ENCODE peak calls at places on chromosomes 6 and 20, in seven cellular contexts. P is SK-N-SH, Y is H1, X is GM12892, M is GM12878, B is HepG2, W is GM12891. Q is an unnamed sample.

GRCh38 chr6:153024401-153025017 is 22.0 kb upstream of the MTRF1L start:
- DNase-seq in P (peak), Y (peak), X (peak), M (peak), B (peak), W (peak), Q (peak)

GRCh38 chr20:21099653-21100589 is 6.2 kb downstream of the LINC00237 start:
- DNase-seq in P (peak), Y (no peak), X (no peak), M (no peak), B (no peak), W (peak), Q (peak)

GRCh38 chr6:37705239-37706051 is 7.8 kb upstream of the MDGA1 start:
- DNase-seq in P (peak), Y (peak), X (peak), M (peak), B (no peak), W (peak), Q (peak)

GRCh38 chr6:26087284-26088115 is at the start of gene HFE:
- DNase-seq in P (no peak), Y (no peak), X (no peak), M (no peak), B (peak), W (peak), Q (peak)

GRCh38 chr6:11277275-11278206 is 45.1 kb upstream of the NEDD9 start:
- DNase-seq in P (no peak), Y (peak), X (peak), M (peak), B (peak), W (no peak), Q (no peak)

GRCh38 chr6:63963756-63964315 is 328.2 kb downstream of the PHF3 start:
- DNase-seq in P (no peak), Y (no peak), X (no peak), M (no peak), B (no peak), W (no peak), Q (no peak)

GRCh38 chr6:145731432-145731831 is 3.9 kb downstream of the EPM2A start:
- DNase-seq in P (no peak), Y (no peak), X (no peak), M (no peak), B (no peak), W (no peak), Q (no peak)

GRCh38 chr20:49957487-49957938 is 21.3 kb downstream of the RNF114 start:
- DNase-seq in P (no peak), Y (no peak), X (no peak), M (no peak), B (peak), W (no peak), Q (peak)

GRCh38 chr20:19594896-19595295 is 163.2 kb upstream of the RIN2 start:
- DNase-seq in P (no peak), Y (no peak), X (no peak), M (no peak), B (no peak), W (no peak), Q (no peak)

GRCh38 chr20:12394786-12395185 is 477.1 kb downstream of the BTBD3 start:
- DNase-seq in P (no peak), Y (no peak), X (no peak), M (no peak), B (no peak), W (no peak), Q (no peak)

GRCh38 chr20:391041-391711 is 10.6 kb downstream of the TRIB3 start:
- DNase-seq in P (no peak), Y (no peak), X (no peak), M (no peak), B (no peak), W (no peak), Q (no peak)

GRCh38 chr20:37247547-37247946 is 14.1 kb downstream of the GHRH start:
- DNase-seq in P (no peak), Y (no peak), X (no peak), M (no peak), B (peak), W (no peak), Q (no peak)

GRCh38 chr6:43014434-43014909 is 423 bp downstream of the KLHDC3 start:
- DNase-seq in P (no peak), Y (no peak), X (no peak), M (no peak), B (no peak), W (no peak), Q (no peak)

GRCh38 chr20:17898548-17898994 is 70.0 kb downstream of the SNX5 start:
- DNase-seq in P (peak), Y (no peak), X (no peak), M (no peak), B (peak), W (no peak), Q (peak)

GRCh38 chr6:40398810-40399477 is 188.2 kb downstream of the LRFN2 start:
- DNase-seq in P (no peak), Y (no peak), X (no peak), M (no peak), B (no peak), W (no peak), Q (no peak)

GRCh38 chr6:149586149-149586548 is 20.0 kb downstream of the GINM1 start:
- DNase-seq in P (no peak), Y (no peak), X (no peak), M (no peak), B (no peak), W (no peak), Q (no peak)

GRCh38 chr20:9613871-9614270 is 99.5 kb downstream of the LAMP5 start:
- DNase-seq in P (no peak), Y (no peak), X (no peak), M (no peak), B (no peak), W (no peak), Q (no peak)

GRCh38 chr6:56840467-56841371 is 114.2 kb upstream of the BEND6 start:
- DNase-seq in P (peak), Y (no peak), X (no peak), M (no peak), B (peak), W (no peak), Q (no peak)

GRCh38 chr6:4844108-4844507 is 67.9 kb downstream of the CDYL start:
- DNase-seq in P (no peak), Y (no peak), X (no peak), M (no peak), B (no peak), W (no peak), Q (no peak)

GRCh38 chr6:170404036-170404435 is 97.5 kb downstream of the FAM120B start:
- DNase-seq in P (no peak), Y (no peak), X (no peak), M (no peak), B (no peak), W (no peak), Q (no peak)

GRCh38 chr6:885051-885590 is 192.2 kb upstream of the EXOC2 start:
- DNase-seq in P (no peak), Y (no peak), X (no peak), M (no peak), B (no peak), W (no peak), Q (no peak)

GRCh38 chr6:148358196-148358785 is 15.7 kb downstream of the SASH1 start:
- DNase-seq in P (no peak), Y (no peak), X (no peak), M (no peak), B (no peak), W (no peak), Q (no peak)

GRCh38 chr6:71544028-71544427 is 255.4 kb downstream of the OGFRL1 start:
- DNase-seq in P (no peak), Y (peak), X (no peak), M (no peak), B (no peak), W (no peak), Q (no peak)

GRCh38 chr6:28758046-28758817 is 165.6 kb downstream of the TRIM27 start:
- DNase-seq in P (no peak), Y (peak), X (no peak), M (no peak), B (peak), W (no peak), Q (peak)

GRCh38 chr6:151784441-151785214 is 22.9 kb upstream of the ESR1 start:
- DNase-seq in P (no peak), Y (no peak), X (no peak), M (no peak), B (no peak), W (no peak), Q (no peak)

GRCh38 chr6:144265390-144265789 is 19.7 kb upstream of the UTRN start:
- DNase-seq in P (no peak), Y (no peak), X (no peak), M (peak), B (peak), W (peak), Q (no peak)

GRCh38 chr20:43776691-43777090 is 49.9 kb upstream of the GTSF1L start:
- DNase-seq in P (no peak), Y (no peak), X (no peak), M (no peak), B (no peak), W (no peak), Q (no peak)

GRCh38 chr6:156791261-156791850 is 14.2 kb downstream of the ARID1B start:
- DNase-seq in P (peak), Y (no peak), X (no peak), M (peak), B (peak), W (no peak), Q (peak)

GRCh38 chr20:53124803-53125202 is 152.6 kb downstream of the TSHZ2 start:
- DNase-seq in P (no peak), Y (no peak), X (no peak), M (no peak), B (no peak), W (no peak), Q (no peak)

GRCh38 chr20:53124075-53124532 is 151.9 kb downstream of the TSHZ2 start:
- DNase-seq in P (no peak), Y (no peak), X (no peak), M (no peak), B (no peak), W (no peak), Q (peak)

GRCh38 chr20:53128024-53128423 is 155.9 kb downstream of the TSHZ2 start:
- DNase-seq in P (no peak), Y (no peak), X (no peak), M (no peak), B (no peak), W (no peak), Q (no peak)

GRCh38 chr20:53127027-53127426 is 154.9 kb downstream of the TSHZ2 start:
- DNase-seq in P (no peak), Y (no peak), X (no peak), M (no peak), B (no peak), W (no peak), Q (no peak)

GRCh38 chr20:53126185-53126584 is 154.0 kb downstream of the TSHZ2 start:
- DNase-seq in P (no peak), Y (no peak), X (no peak), M (no peak), B (no peak), W (no peak), Q (no peak)
- TF ChIP-seq TAF1 in P (no peak), Y (no peak), X (no peak), M (no peak), B (no peak), W (no peak), Q (no peak)

GRCh38 chr6:79570802-79571367 is 33.7 kb upstream of the LCA5 start:
- DNase-seq in P (peak), Y (no peak), X (peak), M (no peak), B (peak), W (no peak), Q (peak)

GRCh38 chr6:79574636-79575035 is 37.4 kb upstream of the LCA5 start:
- DNase-seq in P (no peak), Y (no peak), X (no peak), M (no peak), B (peak), W (no peak), Q (no peak)

GRCh38 chr6:79570129-79570801 is 33.0 kb upstream of the LCA5 start:
- DNase-seq in P (peak), Y (peak), X (no peak), M (no peak), B (peak), W (no peak), Q (no peak)
- TF ChIP-seq TAF1 in P (no peak), Y (peak), X (no peak), M (no peak), B (no peak), W (no peak), Q (no peak)

GRCh38 chr6:133645000-133645619 is 243.8 kb upstream of the TCF21 start:
- DNase-seq in P (no peak), Y (no peak), X (no peak), M (no peak), B (no peak), W (no peak), Q (no peak)

GRCh38 chr6:133644548-133644947 is 244.4 kb upstream of the TCF21 start:
- DNase-seq in P (no peak), Y (no peak), X (no peak), M (no peak), B (no peak), W (no peak), Q (no peak)

GRCh38 chr6:133648576-133648975 is 240.3 kb upstream of the TCF21 start:
- DNase-seq in P (no peak), Y (no peak), X (no peak), M (no peak), B (no peak), W (no peak), Q (no peak)

GRCh38 chr6:133641111-133641510 is 247.8 kb upstream of the TCF21 start:
- DNase-seq in P (no peak), Y (no peak), X (no peak), M (no peak), B (no peak), W (no peak), Q (no peak)

GRCh38 chr6:133646021-133646682 is 242.8 kb upstream of the TCF21 start:
- DNase-seq in P (no peak), Y (no peak), X (no peak), M (no peak), B (no peak), W (no peak), Q (no peak)
- TF ChIP-seq TAF1 in P (no peak), Y (no peak), X (no peak), M (no peak), B (no peak), W (no peak), Q (no peak)

DNA sequence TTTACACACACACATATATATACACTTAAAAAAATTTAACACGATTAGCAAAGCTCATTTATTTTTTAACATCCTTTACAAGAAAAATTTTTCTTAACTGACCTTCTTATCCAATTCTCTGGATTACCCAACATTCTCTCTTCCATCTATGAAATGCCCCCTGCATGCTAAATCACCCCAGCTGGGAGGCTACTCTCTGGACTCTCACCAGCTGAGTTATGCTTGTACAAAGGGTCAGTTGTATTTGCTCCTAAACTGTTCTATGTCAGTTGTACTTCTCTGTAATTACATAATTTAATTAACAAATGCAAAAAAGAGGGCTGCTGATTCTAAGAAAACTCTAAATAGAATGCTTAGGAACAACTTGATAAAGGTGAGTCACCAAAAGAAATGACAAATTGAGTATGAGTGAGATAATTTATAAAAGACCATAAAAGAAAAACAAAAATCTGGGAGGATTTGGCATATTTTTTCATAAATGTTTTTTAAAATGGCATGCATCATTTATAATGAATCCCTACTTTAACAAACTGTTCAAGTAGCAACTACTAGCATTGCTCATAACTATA is 120.5 kb downstream of the KIF13A start:
- DNase-seq in P (no peak), Y (no peak), X (no peak), M (no peak), B (peak), W (no peak), Q (no peak)
- TF ChIP-seq TAF1 in P (no peak), Y (no peak), X (no peak), M (no peak), B (no peak), W (no peak), Q (no peak)

Q was measured in K562.